ENCODE peak calls at places on chromosome 21, in nine cellular contexts. One of them, this sample, is unnamed.
A peak's percentile ranks its signal among the peaks of the same experiment; 100 is the strongest.

GRCh38 chr21:32562426-32562825 is 22.9 kb downstream of the TCP10L start:
- DNase-seq in GM12891: no peak
- DNase-seq in stomach: peak; percentile 43
- DNase-seq in GM23338: peak; percentile 77
- DNase-seq in HCT116: no peak
- DNase-seq in endothelial cell of umbilical vein: peak; percentile 84
- DNase-seq in upper lobe of left lung: no peak
- DNase-seq in SK-N-SH: no peak
- DNase-seq in sigmoid colon: no peak
- DNase-seq in this sample: no peak

GRCh38 chr21:42835211-42835610 is 44.1 kb downstream of the WDR4 start:
- DNase-seq in GM12891: no peak
- DNase-seq in stomach: peak; percentile 1
- DNase-seq in GM23338: no peak
- DNase-seq in HCT116: no peak
- DNase-seq in endothelial cell of umbilical vein: no peak
- DNase-seq in upper lobe of left lung: no peak
- DNase-seq in SK-N-SH: no peak
- DNase-seq in sigmoid colon: no peak
- DNase-seq in this sample: no peak

GRCh38 chr21:42594616-42595280 is 58.7 kb upstream of the PDE9A start:
- DNase-seq in GM12891: no peak
- DNase-seq in stomach: no peak
- DNase-seq in GM23338: no peak
- DNase-seq in HCT116: no peak
- DNase-seq in endothelial cell of umbilical vein: no peak
- DNase-seq in upper lobe of left lung: no peak
- DNase-seq in SK-N-SH: no peak
- DNase-seq in sigmoid colon: no peak
- DNase-seq in this sample: peak; percentile 62

GRCh38 chr21:16608209-16608830 is 878.5 kb downstream of the USP25 start:
- DNase-seq in GM12891: no peak
- DNase-seq in stomach: no peak
- DNase-seq in GM23338: peak; percentile 72
- DNase-seq in HCT116: no peak
- DNase-seq in endothelial cell of umbilical vein: no peak
- DNase-seq in upper lobe of left lung: no peak
- DNase-seq in SK-N-SH: no peak
- DNase-seq in sigmoid colon: no peak
- DNase-seq in this sample: no peak

GRCh38 chr21:37065561-37066177 is 7.2 kb downstream of the PIGP start:
- DNase-seq in GM12891: no peak
- DNase-seq in stomach: no peak
- DNase-seq in GM23338: no peak
- DNase-seq in HCT116: no peak
- DNase-seq in endothelial cell of umbilical vein: no peak
- DNase-seq in upper lobe of left lung: peak; percentile 42
- DNase-seq in SK-N-SH: no peak
- DNase-seq in sigmoid colon: no peak
- DNase-seq in this sample: no peak

GRCh38 chr21:45372732-45373355 is 32.1 kb upstream of the COL18A1 start:
- DNase-seq in GM12891: no peak
- DNase-seq in stomach: no peak
- DNase-seq in GM23338: no peak
- DNase-seq in HCT116: no peak
- DNase-seq in endothelial cell of umbilical vein: no peak
- DNase-seq in upper lobe of left lung: no peak
- DNase-seq in SK-N-SH: no peak
- DNase-seq in sigmoid colon: no peak
- DNase-seq in this sample: no peak

GRCh38 chr21:42426424-42426823 is 22.7 kb downstream of the UBASH3A start:
- DNase-seq in GM12891: no peak
- DNase-seq in stomach: no peak
- DNase-seq in GM23338: no peak
- DNase-seq in HCT116: no peak
- DNase-seq in endothelial cell of umbilical vein: no peak
- DNase-seq in upper lobe of left lung: no peak
- DNase-seq in SK-N-SH: no peak
- DNase-seq in sigmoid colon: no peak
- DNase-seq in this sample: peak; percentile 19

GRCh38 chr21:29716753-29717152 is 223.0 kb downstream of the GRIK1 start:
- DNase-seq in GM12891: no peak
- DNase-seq in stomach: no peak
- DNase-seq in GM23338: no peak
- DNase-seq in HCT116: no peak
- DNase-seq in endothelial cell of umbilical vein: no peak
- DNase-seq in upper lobe of left lung: no peak
- DNase-seq in SK-N-SH: no peak
- DNase-seq in sigmoid colon: no peak
- DNase-seq in this sample: no peak

GRCh38 chr21:27513016-27513415 is 546.1 kb upstream of the ADAMTS5 start:
- DNase-seq in GM12891: no peak
- DNase-seq in stomach: no peak
- DNase-seq in GM23338: no peak
- DNase-seq in HCT116: no peak
- DNase-seq in endothelial cell of umbilical vein: no peak
- DNase-seq in upper lobe of left lung: no peak
- DNase-seq in SK-N-SH: peak; percentile 3
- DNase-seq in sigmoid colon: no peak
- DNase-seq in this sample: no peak

GRCh38 chr21:29524055-29524454 is 225.3 kb downstream of the BACH1 start:
- DNase-seq in GM12891: no peak
- DNase-seq in stomach: no peak
- DNase-seq in GM23338: no peak
- DNase-seq in HCT116: no peak
- DNase-seq in endothelial cell of umbilical vein: no peak
- DNase-seq in upper lobe of left lung: no peak
- DNase-seq in SK-N-SH: no peak
- DNase-seq in sigmoid colon: no peak
- DNase-seq in this sample: no peak

DNA sequence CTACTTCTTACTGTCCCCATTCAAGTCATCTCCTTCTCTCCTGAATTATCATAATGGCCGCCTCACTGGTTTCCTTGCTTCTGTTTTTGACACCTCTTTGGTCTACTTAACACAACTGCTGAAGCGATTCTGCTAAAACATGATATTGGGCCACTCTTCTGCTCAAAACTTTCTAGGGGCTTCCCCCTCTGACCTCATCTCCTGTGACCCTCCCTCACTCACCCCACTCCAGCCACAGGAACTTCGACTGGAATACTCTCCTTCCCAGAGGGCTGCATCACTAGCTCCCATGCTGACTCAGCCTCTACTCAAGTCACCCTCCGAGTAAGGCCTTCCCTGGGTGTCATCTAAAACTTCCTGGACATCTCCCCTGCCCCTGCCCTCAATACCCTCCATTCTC is 35.7 kb downstream of the NRIP1 start:
- DNase-seq in GM12891: no peak
- DNase-seq in stomach: no peak
- DNase-seq in GM23338: no peak
- DNase-seq in HCT116: no peak
- DNase-seq in endothelial cell of umbilical vein: no peak
- DNase-seq in upper lobe of left lung: no peak
- DNase-seq in SK-N-SH: no peak
- DNase-seq in sigmoid colon: no peak
- DNase-seq in this sample: no peak
- TF ChIP-seq POLR2AphosphoS5 in GM12891: no peak
- TF ChIP-seq POLR2AphosphoS5 in stomach: no peak
- TF ChIP-seq POLR2AphosphoS5 in GM23338: no peak
- TF ChIP-seq POLR2AphosphoS5 in HCT116: no peak
- TF ChIP-seq POLR2AphosphoS5 in endothelial cell of umbilical vein: no peak
- TF ChIP-seq POLR2AphosphoS5 in upper lobe of left lung: no peak
- TF ChIP-seq POLR2AphosphoS5 in SK-N-SH: no peak
- TF ChIP-seq POLR2AphosphoS5 in sigmoid colon: no peak
- TF ChIP-seq POLR2AphosphoS5 in this sample: no peak

GRCh38 chr21:15242906-15243305 is 178.1 kb upstream of the NRIP1 start:
- DNase-seq in GM12891: no peak
- DNase-seq in stomach: no peak
- DNase-seq in GM23338: no peak
- DNase-seq in HCT116: no peak
- DNase-seq in endothelial cell of umbilical vein: no peak
- DNase-seq in upper lobe of left lung: no peak
- DNase-seq in SK-N-SH: no peak
- DNase-seq in sigmoid colon: no peak
- DNase-seq in this sample: no peak

GRCh38 chr21:15249285-15249993 is 184.6 kb upstream of the NRIP1 start:
- DNase-seq in GM12891: no peak
- DNase-seq in stomach: no peak
- DNase-seq in GM23338: no peak
- DNase-seq in HCT116: no peak
- DNase-seq in endothelial cell of umbilical vein: peak; percentile 84
- DNase-seq in upper lobe of left lung: no peak
- DNase-seq in SK-N-SH: no peak
- DNase-seq in sigmoid colon: no peak
- DNase-seq in this sample: no peak

GRCh38 chr21:15243356-15243755 is 178.6 kb upstream of the NRIP1 start:
- DNase-seq in GM12891: no peak
- DNase-seq in stomach: no peak
- DNase-seq in GM23338: peak; percentile 18
- DNase-seq in HCT116: no peak
- DNase-seq in endothelial cell of umbilical vein: no peak
- DNase-seq in upper lobe of left lung: no peak
- DNase-seq in SK-N-SH: no peak
- DNase-seq in sigmoid colon: no peak
- DNase-seq in this sample: no peak

GRCh38 chr21:15250384-15250783 is 185.6 kb upstream of the NRIP1 start:
- DNase-seq in GM12891: no peak
- DNase-seq in stomach: no peak
- DNase-seq in GM23338: no peak
- DNase-seq in HCT116: no peak
- DNase-seq in endothelial cell of umbilical vein: peak; percentile 26
- DNase-seq in upper lobe of left lung: no peak
- DNase-seq in SK-N-SH: no peak
- DNase-seq in sigmoid colon: no peak
- DNase-seq in this sample: no peak

DNA sequence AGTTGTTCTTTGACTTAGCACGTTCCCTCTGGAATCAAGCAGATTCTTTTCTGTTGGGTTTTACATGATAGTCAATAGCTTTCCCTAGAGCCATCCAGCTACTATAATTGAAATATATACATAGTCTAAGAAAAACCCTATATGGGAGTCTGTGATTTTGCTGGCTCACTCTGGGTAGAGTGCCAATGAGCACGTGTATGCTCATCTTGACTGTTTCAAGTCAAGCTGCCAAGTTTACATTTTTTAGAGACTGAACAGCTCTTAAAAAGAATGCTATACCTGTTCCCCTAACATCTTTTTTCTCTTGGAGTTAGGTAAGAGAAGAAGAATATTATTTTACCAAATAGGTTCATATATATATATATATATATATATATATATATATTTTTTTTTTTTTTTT is 182.8 kb upstream of the NRIP1 start:
- DNase-seq in GM12891: no peak
- DNase-seq in stomach: no peak
- DNase-seq in GM23338: no peak
- DNase-seq in HCT116: no peak
- DNase-seq in endothelial cell of umbilical vein: no peak
- DNase-seq in upper lobe of left lung: no peak
- DNase-seq in SK-N-SH: no peak
- DNase-seq in sigmoid colon: no peak
- DNase-seq in this sample: no peak
- TF ChIP-seq POLR2AphosphoS5 in GM12891: no peak
- TF ChIP-seq POLR2AphosphoS5 in stomach: no peak
- TF ChIP-seq POLR2AphosphoS5 in GM23338: no peak
- TF ChIP-seq POLR2AphosphoS5 in HCT116: no peak
- TF ChIP-seq POLR2AphosphoS5 in endothelial cell of umbilical vein: no peak
- TF ChIP-seq POLR2AphosphoS5 in upper lobe of left lung: no peak
- TF ChIP-seq POLR2AphosphoS5 in SK-N-SH: no peak
- TF ChIP-seq POLR2AphosphoS5 in sigmoid colon: no peak
- TF ChIP-seq POLR2AphosphoS5 in this sample: no peak

GRCh38 chr21:14382835-14383595 is at the start of gene HSPA13:
- DNase-seq in GM12891: peak; percentile 61
- DNase-seq in stomach: peak; percentile 99
- DNase-seq in GM23338: peak; percentile 100
- DNase-seq in HCT116: peak; percentile 98
- DNase-seq in endothelial cell of umbilical vein: peak; percentile 100
- DNase-seq in upper lobe of left lung: peak; percentile 94
- DNase-seq in SK-N-SH: peak; percentile 86
- DNase-seq in sigmoid colon: peak; percentile 100
- DNase-seq in this sample: peak; percentile 100
- TF ChIP-seq POLR2AphosphoS5 in GM12891: peak; percentile 69
- TF ChIP-seq POLR2AphosphoS5 in stomach: peak; percentile 91
- TF ChIP-seq POLR2AphosphoS5 in GM23338: peak; percentile 82
- TF ChIP-seq POLR2AphosphoS5 in HCT116: peak; percentile 63
- TF ChIP-seq POLR2AphosphoS5 in endothelial cell of umbilical vein: peak; percentile 42
- TF ChIP-seq POLR2AphosphoS5 in upper lobe of left lung: peak; percentile 78
- TF ChIP-seq POLR2AphosphoS5 in SK-N-SH: peak; percentile 79
- TF ChIP-seq POLR2AphosphoS5 in sigmoid colon: peak; percentile 79
- TF ChIP-seq POLR2AphosphoS5 in this sample: no peak

DNA sequence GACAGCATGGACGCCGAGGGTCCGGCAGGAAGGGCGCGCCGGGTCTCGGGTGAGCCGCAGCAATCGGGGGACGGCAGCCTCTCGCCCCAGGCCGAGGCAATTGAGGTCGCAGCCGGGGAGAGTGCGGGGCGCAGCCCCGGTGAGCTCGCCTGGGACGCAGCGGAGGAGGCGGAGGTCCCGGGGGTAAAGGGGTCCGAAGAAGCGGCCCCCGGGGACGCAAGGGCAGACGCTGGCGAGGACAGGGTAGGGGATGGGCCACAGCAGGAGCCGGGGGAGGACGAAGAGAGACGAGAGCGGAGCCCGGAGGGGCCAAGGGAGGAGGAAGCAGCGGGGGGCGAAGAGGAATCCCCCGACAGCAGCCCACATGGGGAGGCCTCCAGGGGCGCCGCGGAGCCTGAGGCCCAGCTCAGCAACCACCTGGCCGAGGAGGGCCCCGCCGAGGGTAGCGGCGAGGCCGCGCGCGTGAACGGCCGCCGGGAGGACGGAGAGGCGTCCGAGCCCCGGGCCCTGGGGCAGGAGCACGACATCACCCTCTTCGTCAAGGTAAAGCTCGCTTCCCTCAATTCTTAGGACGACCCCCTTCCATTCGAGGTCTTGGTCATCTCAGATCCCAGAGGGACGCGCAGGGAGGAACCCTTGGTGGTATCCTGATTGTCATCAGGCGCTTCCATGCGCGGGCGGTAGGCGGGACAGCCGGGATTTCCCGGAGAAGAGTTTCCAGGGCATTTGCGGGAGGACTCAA is 1.6 kb downstream of the CLIC6 start:
- DNase-seq in GM12891: peak; percentile 47
- DNase-seq in stomach: peak; percentile 35
- DNase-seq in GM23338: peak; percentile 70
- DNase-seq in HCT116: no peak
- DNase-seq in endothelial cell of umbilical vein: no peak
- DNase-seq in upper lobe of left lung: peak; percentile 87
- DNase-seq in SK-N-SH: peak; percentile 45
- DNase-seq in sigmoid colon: no peak
- DNase-seq in this sample: no peak
- TF ChIP-seq POLR2AphosphoS5 in GM12891: no peak
- TF ChIP-seq POLR2AphosphoS5 in stomach: no peak
- TF ChIP-seq POLR2AphosphoS5 in GM23338: no peak
- TF ChIP-seq POLR2AphosphoS5 in HCT116: no peak
- TF ChIP-seq POLR2AphosphoS5 in endothelial cell of umbilical vein: no peak
- TF ChIP-seq POLR2AphosphoS5 in upper lobe of left lung: no peak
- TF ChIP-seq POLR2AphosphoS5 in SK-N-SH: no peak
- TF ChIP-seq POLR2AphosphoS5 in sigmoid colon: no peak
- TF ChIP-seq POLR2AphosphoS5 in this sample: no peak

This sample was measured in suprapubic skin.